ENCODE peak calls at places on chromosomes 7 and 10, in seven cellular contexts. T is H1, Z is SK-N-SH, O is GM12891, C is K562, E is HepG2, S is GM12878. J is an unnamed sample.

GRCh38 chr7:17490825-17491224 is 192.4 kb downstream of the AHR start:
- DNase-seq in S (no peak), E (no peak), C (no peak), O (no peak), T (no peak), Z (no peak), J (no peak)

GRCh38 chr10:13939391-13939790 is 352.6 kb downstream of the PRPF18 start:
- DNase-seq in S (no peak), Z (no peak), O (no peak), C (no peak), E (no peak), T (no peak), J (no peak)

GRCh38 chr7:108079291-108080057 is 50.7 kb downstream of the LAMB4 start:
- DNase-seq in O (no peak), T (no peak), S (no peak), C (no peak), E (no peak), Z (peak; percentile 25), J (no peak)

GRCh38 chr7:35652124-35652523 is 42.8 kb downstream of the HERPUD2 start:
- DNase-seq in C (no peak), Z (no peak), E (no peak), T (no peak), O (no peak), S (no peak), J (no peak)

GRCh38 chr10:126041804-126042231 is 145.5 kb downstream of the FANK1 start:
- DNase-seq in Z (peak; percentile 84), E (peak; percentile 37), S (peak; percentile 95), O (peak; percentile 80), T (no peak), C (no peak), J (peak; percentile 70)

GRCh38 chr10:96863922-96864543 is 31.9 kb downstream of the LCOR start:
- DNase-seq in Z (no peak), O (peak; percentile 14), S (peak; percentile 40), T (no peak), C (no peak), E (peak; percentile 94), J (no peak)

GRCh38 chr7:1313591-1313990 is 80.9 kb downstream of the UNCX start:
- DNase-seq in C (no peak), E (no peak), O (no peak), Z (peak; percentile 27), S (no peak), T (peak; percentile 47), J (no peak)

GRCh38 chr10:86585037-86585725 is 63.6 kb upstream of the WAPL start:
- DNase-seq in S (peak; percentile 38), O (peak; percentile 68), Z (peak; percentile 86), T (peak; percentile 91), E (peak; percentile 57), C (peak; percentile 82), J (peak; percentile 67)

GRCh38 chr7:105680505-105681187 is 99.4 kb upstream of the EFCAB10 start:
- DNase-seq in T (no peak), C (no peak), O (no peak), E (peak; percentile 68), S (no peak), Z (no peak), J (no peak)

GRCh38 chr10:63681965-63682704 is 160.9 kb downstream of the REEP3 start:
- DNase-seq in E (no peak), Z (no peak), T (no peak), S (no peak), O (no peak), C (no peak), J (no peak)

GRCh38 chr7:128777156-128778123 is 1.8 kb upstream of the OPN1SW start:
- DNase-seq in T (no peak), S (no peak), O (no peak), E (peak; percentile 45), Z (no peak), C (no peak), J (no peak)

GRCh38 chr10:122541541-122542002 is 19.0 kb upstream of the DMBT1 start:
- DNase-seq in O (no peak), C (no peak), E (peak; percentile 12), T (no peak), Z (no peak), S (no peak), J (no peak)

GRCh38 chr10:43228783-43229207 is 38.1 kb downstream of the RASGEF1A start:
- DNase-seq in S (no peak), O (no peak), T (peak; percentile 51), Z (no peak), E (no peak), C (no peak), J (no peak)

GRCh38 chr10:32795598-32796183 is 162.3 kb downstream of the ITGB1 start:
- DNase-seq in C (peak; percentile 17), E (peak; percentile 13), S (peak; percentile 4), T (no peak), O (peak; percentile 5), Z (peak; percentile 32), J (no peak)

GRCh38 chr7:28988091-28988490 is 30.0 kb upstream of the TRIL start:
- DNase-seq in O (no peak), Z (no peak), S (no peak), T (no peak), E (no peak), C (no peak), J (no peak)

GRCh38 chr10:98088186-98088971 is 46.1 kb upstream of the R3HCC1L start:
- DNase-seq in O (no peak), S (no peak), E (no peak), Z (no peak), T (no peak), C (no peak), J (no peak)

GRCh38 chr7:55484241-55484640 is 88.1 kb downstream of the VOPP1 start:
- DNase-seq in T (no peak), C (no peak), E (no peak), S (no peak), Z (no peak), O (no peak), J (no peak)

GRCh38 chr10:20956843-20957242 is 59.7 kb upstream of the NEBL start:
- DNase-seq in S (no peak), T (no peak), C (no peak), E (no peak), Z (peak; percentile 33), O (no peak), J (no peak)

GRCh38 chr7:123460616-123461015 is 73.8 kb downstream of the IQUB start:
- DNase-seq in Z (no peak), S (no peak), O (no peak), T (no peak), C (no peak), E (no peak), J (no peak)

DNA sequence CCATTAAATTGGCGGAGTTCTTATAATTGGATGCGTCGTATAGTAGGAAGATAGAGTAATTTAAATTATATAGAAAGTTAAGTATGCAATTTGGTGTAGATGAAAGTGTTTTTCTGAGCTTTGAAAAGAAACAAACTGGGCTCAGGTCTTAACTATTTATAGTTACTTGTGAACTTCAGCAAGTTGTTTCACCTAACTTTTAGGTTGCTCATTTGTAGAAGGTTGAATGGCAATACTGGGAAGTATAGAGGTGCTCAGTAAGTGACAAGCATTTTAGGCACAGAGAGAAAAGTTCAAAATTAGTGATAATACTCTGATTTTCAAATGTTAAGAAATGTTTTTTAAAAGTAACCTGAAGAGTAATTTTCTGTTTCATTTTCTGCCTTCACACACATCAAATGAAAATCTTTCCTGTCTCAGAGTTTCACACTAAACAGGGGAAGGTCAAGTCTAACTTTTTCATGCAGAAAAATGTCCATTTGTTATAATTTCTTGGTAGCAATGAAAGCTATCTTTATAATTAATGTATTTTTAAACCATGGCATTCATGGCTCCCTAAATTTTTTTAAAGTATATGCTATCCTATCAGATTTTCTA is 146.5 kb downstream of the PHF14 start:
- DNase-seq in O (no peak), C (no peak), E (no peak), T (no peak), Z (no peak), S (no peak), J (no peak)
- TF ChIP-seq TAF1 in O (no peak), C (no peak), E (no peak), T (no peak), Z (no peak), S (no peak), J (no peak)

GRCh38 chr7:141590666-141591065 is 39.5 kb downstream of the AGK start:
- DNase-seq in C (no peak), E (no peak), S (no peak), T (no peak), Z (no peak), O (no peak), J (no peak)

GRCh38 chr7:141597966-141598365 is 46.8 kb downstream of the AGK start:
- DNase-seq in T (no peak), E (no peak), Z (no peak), S (no peak), C (no peak), O (no peak), J (no peak)

GRCh38 chr7:141590071-141590470 is 38.9 kb downstream of the AGK start:
- DNase-seq in E (no peak), Z (no peak), S (no peak), T (no peak), C (no peak), O (no peak), J (no peak)

GRCh38 chr7:141588912-141589311 is 37.7 kb downstream of the AGK start:
- DNase-seq in C (no peak), T (no peak), O (no peak), E (no peak), Z (no peak), S (no peak), J (no peak)

GRCh38 chr7:141593134-141593533 is 41.9 kb downstream of the AGK start:
- DNase-seq in C (peak; percentile 75), T (no peak), E (no peak), Z (peak; percentile 14), S (no peak), O (no peak), J (no peak)
- TF ChIP-seq TAF1 in C (no peak), T (no peak), E (no peak), Z (no peak), S (no peak), O (no peak), J (no peak)

DNA sequence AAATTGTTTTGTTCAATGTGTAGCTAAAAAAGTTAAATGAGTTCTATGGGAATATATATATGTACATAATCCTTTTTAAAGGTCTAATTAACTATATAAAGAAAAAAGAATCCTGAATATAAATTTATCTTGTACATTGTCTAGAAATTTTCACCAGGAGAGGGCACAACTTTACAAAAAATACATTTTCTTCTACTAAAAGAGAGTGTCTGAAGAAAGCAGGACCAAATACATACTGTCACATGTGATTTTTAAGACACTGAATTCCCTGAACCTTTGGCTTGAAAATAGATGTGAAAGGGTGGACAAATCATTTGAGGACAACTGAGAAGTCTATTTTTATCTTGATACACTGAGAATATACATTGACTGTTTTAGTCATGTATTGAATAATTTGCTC is 204.3 kb downstream of the DGKB start:
- DNase-seq in S (no peak), T (no peak), E (no peak), O (no peak), Z (no peak), C (no peak), J (no peak)
- TF ChIP-seq TAF1 in S (no peak), T (no peak), E (no peak), O (no peak), Z (no peak), C (no peak), J (no peak)

DNA sequence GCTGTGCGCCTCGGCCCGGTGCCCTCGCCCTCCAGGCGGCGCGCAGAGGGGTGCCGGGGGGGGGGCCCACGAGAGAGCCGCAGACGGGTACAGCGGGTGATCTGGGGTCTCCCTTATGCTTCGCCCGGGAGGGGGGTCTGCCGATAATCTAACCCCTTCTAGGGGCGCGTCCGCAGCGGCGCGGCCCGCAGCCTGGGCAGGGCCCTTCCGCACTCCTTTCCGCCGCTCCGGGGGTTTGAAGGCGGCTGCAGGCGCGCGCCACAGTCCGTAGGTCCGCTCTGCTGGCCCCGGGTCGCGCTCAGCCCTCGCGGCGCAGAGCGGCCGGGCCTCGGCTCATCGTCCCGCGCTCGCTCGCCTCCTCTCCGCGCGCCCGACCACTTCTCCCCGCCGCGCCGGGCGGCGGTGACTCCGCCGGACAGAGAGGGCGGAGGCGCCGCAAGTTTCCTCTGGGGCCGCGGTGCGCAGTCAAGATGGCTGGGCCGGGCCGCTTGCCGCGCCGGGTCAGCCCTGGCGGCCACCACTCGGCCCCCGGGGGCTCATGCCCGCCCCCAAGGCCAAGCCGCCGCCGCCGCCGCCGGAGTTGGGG is 573 bp downstream of the FZD8 start:
- DNase-seq in O (peak; percentile 32), Z (peak; percentile 62), C (no peak), S (no peak), E (no peak), T (no peak), J (no peak)
- TF ChIP-seq TAF1 in O (no peak), Z (no peak), C (no peak), S (no peak), E (no peak), T (no peak), J (no peak)

J was measured in GM12892.